ENCODE peak calls at places on chromosomes 6 and 20, in four cellular contexts. I is AG10803; Q is effector CD4-positive, alpha-beta T cell; S is type B pancreatic cell. Z is an unnamed sample.

GRCh38 chr6:24069546-24069945 is 56.5 kb upstream of the NRSN1 start:
- DNase-seq in I (no peak), S (no peak), Q (no peak), Z (no peak)

GRCh38 chr6:125346143-125346925 is 44.6 kb upstream of the HDDC2 start:
- DNase-seq in S (no peak), Q (no peak), I (no peak), Z (no peak)

GRCh38 chr6:38973178-38974057 is 75.2 kb upstream of the GLP1R start:
- DNase-seq in I (peak; percentile 66), S (no peak), Q (no peak), Z (no peak)

GRCh38 chr6:57177545-57178225 is 5.6 kb downstream of the BAG2 start:
- DNase-seq in Q (no peak), S (no peak), I (peak; percentile 69), Z (no peak)

GRCh38 chr6:27251672-27252251 is 4.3 kb downstream of the PRSS16 start:
- DNase-seq in Q (peak; percentile 9), S (peak; percentile 88), I (peak; percentile 25), Z (peak; percentile 44)

GRCh38 chr20:48295445-48295903 is 510.2 kb upstream of the SULF2 start:
- DNase-seq in Q (no peak), S (no peak), I (peak; percentile 95), Z (no peak)

GRCh38 chr20:13443690-13444089 is 195.0 kb downstream of the TASP1 start:
- DNase-seq in I (no peak), Q (no peak), S (no peak), Z (no peak)

GRCh38 chr6:35973670-35974222 is 50.7 kb downstream of the SLC26A8 start:
- DNase-seq in S (no peak), I (no peak), Q (no peak), Z (no peak)

GRCh38 chr6:11197175-11197535 is 35.3 kb downstream of the NEDD9 start:
- DNase-seq in Q (no peak), I (peak; percentile 97), S (no peak), Z (no peak)

GRCh38 chr6:16294371-16294770 is 56.0 kb downstream of the GMPR start:
- DNase-seq in Q (no peak), S (no peak), I (no peak), Z (no peak)

GRCh38 chr6:20393297-20393696 is 8.4 kb upstream of the E2F3 start:
- DNase-seq in Q (no peak), I (no peak), S (no peak), Z (no peak)

GRCh38 chr6:53325785-53326184 is 23.0 kb downstream of the ELOVL5 start:
- DNase-seq in I (peak; percentile 64), S (no peak), Q (no peak), Z (no peak)

GRCh38 chr6:83696674-83697073 is 12.2 kb downstream of the SNAP91 start:
- DNase-seq in Q (no peak), S (no peak), I (no peak), Z (no peak)

GRCh38 chr6:37987008-37987407 is 167.5 kb downstream of the ZFAND3 start:
- DNase-seq in Q (no peak), I (peak; percentile 48), S (no peak), Z (no peak)

GRCh38 chr6:4935486-4935885 is 68.4 kb downstream of the RPP40 start:
- DNase-seq in Q (no peak), S (no peak), I (no peak), Z (no peak)

GRCh38 chr6:92292067-92292466 is 1127.3 kb downstream of the EPHA7 start:
- DNase-seq in Q (no peak), I (no peak), S (no peak), Z (no peak)

GRCh38 chr6:108982154-108983113 is 112.2 kb downstream of the SESN1 start:
- DNase-seq in Q (no peak), S (no peak), I (no peak), Z (no peak)

GRCh38 chr6:53426544-53427270 is 78.0 kb upstream of the ELOVL5 start:
- DNase-seq in Q (no peak), I (no peak), S (no peak), Z (no peak)

GRCh38 chr6:46051962-46052361 is 36.3 kb upstream of the CLIC5 start:
- DNase-seq in S (no peak), Q (no peak), I (peak; percentile 9), Z (no peak)

GRCh38 chr6:136345145-136345544 is 55.5 kb upstream of the BCLAF1 start:
- DNase-seq in Q (no peak), S (no peak), I (no peak), Z (no peak)

GRCh38 chr20:19986419-19986818 is 30.7 kb upstream of the NAA20 start:
- DNase-seq in S (no peak), I (peak; percentile 81), Q (no peak), Z (no peak)

GRCh38 chr6:38152620-38153019 is 333.1 kb downstream of the ZFAND3 start:
- DNase-seq in S (no peak), Q (no peak), I (no peak), Z (no peak)

GRCh38 chr20:1718604-1719384 is 61.2 kb upstream of the SIRPG start:
- DNase-seq in I (peak; percentile 96), S (no peak), Q (no peak), Z (no peak)

GRCh38 chr6:148935705-148936306 is 189.0 kb downstream of the UST start:
- DNase-seq in I (peak; percentile 46), Q (no peak), S (no peak), Z (no peak)

GRCh38 chr6:136146130-136146529 is 104.0 kb downstream of the MTFR2 start:
- DNase-seq in Q (no peak), S (no peak), I (no peak), Z (no peak)

GRCh38 chr6:15504581-15505350 is 158.1 kb downstream of the DTNBP1 start:
- DNase-seq in S (no peak), I (peak; percentile 98), Q (no peak), Z (no peak)

GRCh38 chr20:10536531-10536930 is 101.4 kb downstream of the SLX4IP start:
- DNase-seq in I (peak; percentile 18), Q (no peak), S (no peak), Z (no peak)